ENCODE peak calls at places on chromosomes 2 and 18, in nine cellular contexts. One of them, this sample, is unnamed.

GRCh38 chr18:9287037-9287436 is 47.5 kb upstream of the TWSG1 start:
- DNase-seq in GM23338: no peak
- DNase-seq in Panc1: no peak
- DNase-seq in K562: no peak
- DNase-seq in HCT116: no peak
- DNase-seq in A549: no peak
- DNase-seq in HepG2: no peak
- DNase-seq in SK-N-SH: no peak
- DNase-seq in GM12878: no peak
- DNase-seq in this sample: no peak

GRCh38 chr2:210459925-210460862 is 16.4 kb downstream of the LANCL1 start:
- DNase-seq in GM23338: no peak
- DNase-seq in Panc1: no peak
- DNase-seq in K562: no peak
- DNase-seq in HCT116: no peak
- DNase-seq in A549: no peak
- DNase-seq in HepG2: no peak
- DNase-seq in SK-N-SH: no peak
- DNase-seq in GM12878: no peak
- DNase-seq in this sample: no peak

GRCh38 chr2:56714400-56714799 is 530.6 kb downstream of the CCDC85A start:
- DNase-seq in GM23338: no peak
- DNase-seq in Panc1: no peak
- DNase-seq in K562: no peak
- DNase-seq in HCT116: no peak
- DNase-seq in A549: no peak
- DNase-seq in HepG2: no peak
- DNase-seq in SK-N-SH: no peak
- DNase-seq in GM12878: no peak
- DNase-seq in this sample: no peak

GRCh38 chr2:10256525-10257031 is 46.1 kb upstream of the HPCAL1 start:
- DNase-seq in GM23338: no peak
- DNase-seq in Panc1: no peak
- DNase-seq in K562: no peak
- DNase-seq in HCT116: no peak
- DNase-seq in A549: no peak
- DNase-seq in HepG2: no peak
- DNase-seq in SK-N-SH: no peak
- DNase-seq in GM12878: no peak
- DNase-seq in this sample: no peak

GRCh38 chr2:122205637-122206036 is 450.2 kb downstream of the TSN start:
- DNase-seq in GM23338: no peak
- DNase-seq in Panc1: no peak
- DNase-seq in K562: no peak
- DNase-seq in HCT116: no peak
- DNase-seq in A549: no peak
- DNase-seq in HepG2: no peak
- DNase-seq in SK-N-SH: no peak
- DNase-seq in GM12878: no peak
- DNase-seq in this sample: no peak

GRCh38 chr2:64018715-64019082 is 529 bp downstream of the VPS54 start:
- DNase-seq in GM23338: peak
- DNase-seq in Panc1: no peak
- DNase-seq in K562: peak
- DNase-seq in HCT116: no peak
- DNase-seq in A549: no peak
- DNase-seq in HepG2: no peak
- DNase-seq in SK-N-SH: no peak
- DNase-seq in GM12878: no peak
- DNase-seq in this sample: peak

GRCh38 chr2:99403524-99403923 is 66.3 kb downstream of the EIF5B start:
- DNase-seq in GM23338: peak
- DNase-seq in Panc1: no peak
- DNase-seq in K562: no peak
- DNase-seq in HCT116: no peak
- DNase-seq in A549: peak
- DNase-seq in HepG2: peak
- DNase-seq in SK-N-SH: no peak
- DNase-seq in GM12878: no peak
- DNase-seq in this sample: no peak

GRCh38 chr2:107136749-107137148 is 250.8 kb upstream of the ST6GAL2 start:
- DNase-seq in GM23338: no peak
- DNase-seq in Panc1: no peak
- DNase-seq in K562: no peak
- DNase-seq in HCT116: no peak
- DNase-seq in A549: no peak
- DNase-seq in HepG2: no peak
- DNase-seq in SK-N-SH: no peak
- DNase-seq in GM12878: no peak
- DNase-seq in this sample: no peak

GRCh38 chr2:75053484-75054112 is 95.2 kb downstream of the POLE4 start:
- DNase-seq in GM23338: peak
- DNase-seq in Panc1: no peak
- DNase-seq in K562: peak
- DNase-seq in HCT116: peak
- DNase-seq in A549: peak
- DNase-seq in HepG2: peak
- DNase-seq in SK-N-SH: peak
- DNase-seq in GM12878: peak
- DNase-seq in this sample: peak

GRCh38 chr2:1626271-1626681 is 118.0 kb downstream of the PXDN start:
- DNase-seq in GM23338: no peak
- DNase-seq in Panc1: no peak
- DNase-seq in K562: no peak
- DNase-seq in HCT116: no peak
- DNase-seq in A549: no peak
- DNase-seq in HepG2: no peak
- DNase-seq in SK-N-SH: no peak
- DNase-seq in GM12878: no peak
- DNase-seq in this sample: no peak

GRCh38 chr2:47724221-47724981 is 58.5 kb upstream of the MSH6 start:
- DNase-seq in GM23338: no peak
- DNase-seq in Panc1: no peak
- DNase-seq in K562: peak
- DNase-seq in HCT116: no peak
- DNase-seq in A549: no peak
- DNase-seq in HepG2: no peak
- DNase-seq in SK-N-SH: no peak
- DNase-seq in GM12878: peak
- DNase-seq in this sample: no peak

GRCh38 chr2:226963528-226963927 is 127.7 kb downstream of the RHBDD1 start:
- DNase-seq in GM23338: no peak
- DNase-seq in Panc1: no peak
- DNase-seq in K562: no peak
- DNase-seq in HCT116: peak
- DNase-seq in A549: no peak
- DNase-seq in HepG2: no peak
- DNase-seq in SK-N-SH: no peak
- DNase-seq in GM12878: no peak
- DNase-seq in this sample: no peak

GRCh38 chr2:841036-841435 is 109.6 kb upstream of the SNTG2 start:
- DNase-seq in GM23338: no peak
- DNase-seq in Panc1: no peak
- DNase-seq in K562: no peak
- DNase-seq in HCT116: no peak
- DNase-seq in A549: no peak
- DNase-seq in HepG2: no peak
- DNase-seq in SK-N-SH: no peak
- DNase-seq in GM12878: no peak
- DNase-seq in this sample: no peak

GRCh38 chr2:226732478-226733188 is 67.0 kb downstream of the IRS1 start:
- DNase-seq in GM23338: no peak
- DNase-seq in Panc1: no peak
- DNase-seq in K562: no peak
- DNase-seq in HCT116: no peak
- DNase-seq in A549: no peak
- DNase-seq in HepG2: peak
- DNase-seq in SK-N-SH: no peak
- DNase-seq in GM12878: no peak
- DNase-seq in this sample: no peak

GRCh38 chr2:234002281-234002680 is 48.2 kb upstream of the SPP2 start:
- DNase-seq in GM23338: no peak
- DNase-seq in Panc1: no peak
- DNase-seq in K562: no peak
- DNase-seq in HCT116: no peak
- DNase-seq in A549: no peak
- DNase-seq in HepG2: no peak
- DNase-seq in SK-N-SH: no peak
- DNase-seq in GM12878: no peak
- DNase-seq in this sample: no peak

GRCh38 chr2:234005126-234005525 is 45.4 kb upstream of the SPP2 start:
- DNase-seq in GM23338: no peak
- DNase-seq in Panc1: no peak
- DNase-seq in K562: no peak
- DNase-seq in HCT116: no peak
- DNase-seq in A549: no peak
- DNase-seq in HepG2: no peak
- DNase-seq in SK-N-SH: no peak
- DNase-seq in GM12878: no peak
- DNase-seq in this sample: no peak

GRCh38 chr2:233999182-233999581 is 51.3 kb upstream of the SPP2 start:
- DNase-seq in GM23338: peak
- DNase-seq in Panc1: no peak
- DNase-seq in K562: no peak
- DNase-seq in HCT116: no peak
- DNase-seq in A549: no peak
- DNase-seq in HepG2: no peak
- DNase-seq in SK-N-SH: peak
- DNase-seq in GM12878: no peak
- DNase-seq in this sample: no peak

GRCh38 chr2:234001380-234001993 is 49.0 kb upstream of the SPP2 start:
- DNase-seq in GM23338: no peak
- DNase-seq in Panc1: no peak
- DNase-seq in K562: no peak
- DNase-seq in HCT116: no peak
- DNase-seq in A549: no peak
- DNase-seq in HepG2: no peak
- DNase-seq in SK-N-SH: no peak
- DNase-seq in GM12878: no peak
- DNase-seq in this sample: no peak

DNA sequence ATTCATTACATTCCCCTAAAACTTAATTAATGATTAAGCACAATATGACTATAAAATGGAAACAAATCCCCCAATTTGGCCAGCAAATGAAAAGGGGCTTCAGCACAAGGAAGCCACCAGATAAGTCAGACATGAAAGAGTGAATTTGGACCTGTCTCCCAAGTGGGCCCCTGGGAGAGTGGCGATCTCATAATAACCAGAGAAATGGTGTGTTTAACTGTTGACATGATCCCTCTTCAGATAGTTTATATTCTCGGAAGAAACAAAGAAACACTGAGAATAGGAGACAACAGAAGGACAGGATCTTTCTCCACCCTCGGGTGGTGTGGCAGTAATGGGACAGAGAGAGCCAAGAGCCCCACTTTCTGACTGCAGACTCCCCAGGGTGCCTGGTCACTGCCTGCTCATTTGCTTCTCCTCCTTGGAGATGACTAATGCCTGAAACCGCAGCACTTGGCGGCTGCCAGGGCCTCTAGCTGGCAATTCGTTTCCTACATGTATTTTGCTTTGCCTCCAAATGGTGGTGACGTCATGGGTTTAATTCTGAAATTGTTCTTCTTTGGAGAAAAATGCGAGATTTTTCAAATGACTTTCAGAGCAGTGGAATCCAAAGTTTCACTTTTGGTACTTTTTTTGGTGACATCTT is 46.4 kb upstream of the SPP2 start:
- DNase-seq in GM23338: peak
- DNase-seq in Panc1: peak
- DNase-seq in K562: peak
- DNase-seq in HCT116: peak
- DNase-seq in A549: peak
- DNase-seq in HepG2: no peak
- DNase-seq in SK-N-SH: no peak
- DNase-seq in GM12878: no peak
- DNase-seq in this sample: peak
- TF ChIP-seq CTCF in GM23338: no peak
- TF ChIP-seq CTCF in Panc1: no peak
- TF ChIP-seq CTCF in K562: no peak
- TF ChIP-seq CTCF in HCT116: no peak
- TF ChIP-seq CTCF in A549: no peak
- TF ChIP-seq CTCF in HepG2: no peak
- TF ChIP-seq CTCF in SK-N-SH: no peak
- TF ChIP-seq CTCF in GM12878: no peak
- TF ChIP-seq CTCF in this sample: no peak

GRCh38 chr2:60883896-60884295 is 2.5 kb downstream of the REL start:
- DNase-seq in GM23338: no peak
- DNase-seq in Panc1: no peak
- DNase-seq in K562: no peak
- DNase-seq in HCT116: no peak
- DNase-seq in A549: no peak
- DNase-seq in HepG2: no peak
- DNase-seq in SK-N-SH: no peak
- DNase-seq in GM12878: no peak
- DNase-seq in this sample: no peak
- H3K4me3 ChIP-seq in GM23338: peak
- H3K4me3 ChIP-seq in Panc1: peak
- H3K4me3 ChIP-seq in K562: peak
- H3K4me3 ChIP-seq in HCT116: no peak
- H3K4me3 ChIP-seq in A549: peak
- H3K4me3 ChIP-seq in HepG2: no peak
- H3K4me3 ChIP-seq in SK-N-SH: no peak
- H3K4me3 ChIP-seq in GM12878: peak
- H3K4me3 ChIP-seq in this sample: peak

GRCh38 chr2:202592580-202592979 is 42.2 kb upstream of the FAM117B start:
- DNase-seq in GM23338: no peak
- DNase-seq in Panc1: no peak
- DNase-seq in K562: no peak
- DNase-seq in HCT116: no peak
- DNase-seq in A549: no peak
- DNase-seq in HepG2: no peak
- DNase-seq in SK-N-SH: no peak
- DNase-seq in GM12878: no peak
- DNase-seq in this sample: no peak
- TF ChIP-seq REST in GM23338: no peak
- TF ChIP-seq REST in Panc1: no peak
- TF ChIP-seq REST in K562: no peak
- TF ChIP-seq REST in HCT116: no peak
- TF ChIP-seq REST in A549: no peak
- TF ChIP-seq REST in HepG2: no peak
- TF ChIP-seq REST in SK-N-SH: no peak
- TF ChIP-seq REST in GM12878: no peak
- TF ChIP-seq REST in this sample: no peak

DNA sequence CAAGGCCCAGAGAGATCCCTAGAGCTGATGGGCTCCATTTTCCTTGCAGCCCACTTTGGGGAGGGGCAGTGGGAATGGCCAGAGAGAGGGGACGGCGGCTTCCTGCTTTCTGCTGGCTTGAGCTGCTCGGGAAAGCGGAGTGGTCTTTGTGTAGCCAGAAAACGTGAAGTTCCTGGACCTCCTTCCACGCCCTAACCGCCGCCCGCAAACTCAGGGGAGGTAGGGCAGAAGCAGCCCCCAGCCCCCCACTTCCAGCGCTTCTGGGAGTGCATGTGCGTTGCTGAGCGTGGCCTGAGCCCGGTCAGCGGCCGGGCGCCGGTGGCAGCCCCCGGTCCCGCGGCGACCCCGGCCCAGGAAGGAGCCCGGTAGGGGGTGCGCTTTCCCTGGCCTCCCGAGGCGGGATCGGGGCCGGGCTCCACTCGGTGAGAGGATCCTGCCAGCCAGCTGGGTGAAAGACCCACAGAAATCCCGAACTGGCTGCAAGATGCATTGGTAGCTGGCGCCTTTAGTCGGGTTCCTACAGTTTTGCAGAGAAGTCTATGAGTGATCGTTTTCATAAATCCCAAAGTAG is 25.3 kb upstream of the BOD1L2 start:
- DNase-seq in GM23338: peak
- DNase-seq in Panc1: no peak
- DNase-seq in K562: no peak
- DNase-seq in HCT116: no peak
- DNase-seq in A549: no peak
- DNase-seq in HepG2: no peak
- DNase-seq in SK-N-SH: no peak
- DNase-seq in GM12878: no peak
- DNase-seq in this sample: no peak
- TF ChIP-seq CTCF in GM23338: peak
- TF ChIP-seq CTCF in Panc1: no peak
- TF ChIP-seq CTCF in K562: no peak
- TF ChIP-seq CTCF in HCT116: no peak
- TF ChIP-seq CTCF in A549: no peak
- TF ChIP-seq CTCF in HepG2: no peak
- TF ChIP-seq CTCF in SK-N-SH: no peak
- TF ChIP-seq CTCF in GM12878: no peak
- TF ChIP-seq CTCF in this sample: no peak

This sample was measured in HL-60.